ENCODE peak calls at places on chromosomes 7 and 10, in five cellular contexts. R is glomerular endothelial cell, B is mucosa of descending colon, W is keratinocyte, M is T-helper 9 cell. T is an unnamed sample.

GRCh38 chr10:5373321-5373720 is 8.6 kb downstream of the UCN3 start:
- DNase-seq in R (no peak), B (no peak), W (no peak), M (no peak), T (no peak)

GRCh38 chr7:156139112-156139511 is 326.8 kb upstream of the SHH start:
- DNase-seq in R (no peak), B (no peak), W (no peak), M (no peak), T (no peak)

GRCh38 chr10:30788307-30788706 is 158.8 kb upstream of the LYZL2 start:
- DNase-seq in R (peak), B (no peak), W (no peak), M (no peak), T (no peak)

GRCh38 chr10:118356628-118357027 is 14.5 kb upstream of the FAM204A start:
- DNase-seq in R (no peak), B (peak), W (no peak), M (no peak), T (no peak)

GRCh38 chr7:22444181-22444966 is 55.6 kb downstream of the STEAP1B start:
- DNase-seq in R (peak), B (peak), W (no peak), M (no peak), T (no peak)

GRCh38 chr7:77197135-77197534 is 2.5 kb downstream of the FGL2 start:
- DNase-seq in R (no peak), B (peak), W (no peak), M (no peak), T (no peak)

GRCh38 chr7:76278540-76278939 is 23.9 kb upstream of the HSPB1 start:
- DNase-seq in R (no peak), B (no peak), W (no peak), M (no peak), T (no peak)

GRCh38 chr7:156461881-156462665 is 178.5 kb upstream of the RNF32 start:
- DNase-seq in R (no peak), B (no peak), W (no peak), M (no peak), T (no peak)

GRCh38 chr10:62577666-62578291 is 203.6 kb downstream of the ZNF365 start:
- DNase-seq in R (no peak), B (no peak), W (no peak), M (no peak), T (no peak)

GRCh38 chr7:130940326-130940725 is 206.3 kb upstream of the KLF14 start:
- DNase-seq in R (no peak), B (no peak), W (no peak), M (no peak), T (no peak)

GRCh38 chr7:5625938-5626337 is 155.5 kb downstream of the RNF216 start:
- DNase-seq in R (no peak), B (no peak), W (peak), M (no peak), T (no peak)

GRCh38 chr7:100641463-100641859 is at the start of gene TFR2:
- DNase-seq in R (no peak), B (no peak), W (no peak), M (no peak), T (no peak)

GRCh38 chr10:102779680-102780079 is 35.9 kb downstream of the WBP1L start:
- DNase-seq in R (no peak), B (no peak), W (no peak), M (no peak), T (no peak)

GRCh38 chr7:1513657-1514095 is 9.5 kb upstream of the INTS1 start:
- DNase-seq in R (no peak), B (peak), W (no peak), M (no peak), T (no peak)

GRCh38 chr10:8060010-8060703 is 5.7 kb downstream of the GATA3 start:
- DNase-seq in R (no peak), B (peak), W (no peak), M (peak), T (no peak)

GRCh38 chr7:98054585-98054984 is 52.1 kb upstream of the LMTK2 start:
- DNase-seq in R (no peak), B (no peak), W (peak), M (no peak), T (no peak)

GRCh38 chr10:62025901-62026879 is 124.7 kb downstream of the ARID5B start:
- DNase-seq in R (no peak), B (no peak), W (no peak), M (no peak), T (no peak)

GRCh38 chr10:76285012-76285411 is 853.6 kb downstream of the LRMDA start:
- DNase-seq in R (no peak), B (no peak), W (peak), M (no peak), T (no peak)

GRCh38 chr10:68367121-68367520 is 34.4 kb upstream of the PBLD start:
- DNase-seq in R (no peak), B (no peak), W (no peak), M (no peak), T (no peak)

GRCh38 chr7:158355456-158356065 is 232.1 kb downstream of the PTPRN2 start:
- DNase-seq in R (no peak), B (peak), W (no peak), M (no peak), T (no peak)

GRCh38 chr10:79286318-79286951 is 60.8 kb upstream of the PPIF start:
- DNase-seq in R (no peak), B (peak), W (peak), M (peak), T (peak)

GRCh38 chr7:27129729-27130539 is 623 bp downstream of the HOXA4 start:
- DNase-seq in R (no peak), B (peak), W (no peak), M (no peak), T (no peak)

GRCh38 chr7:44239361-44239760 is 38.6 kb downstream of the YKT6 start:
- DNase-seq in R (no peak), B (no peak), W (no peak), M (no peak), T (no peak)

GRCh38 chr7:42315096-42315495 is 78.1 kb upstream of the GLI3 start:
- DNase-seq in R (no peak), B (no peak), W (no peak), M (no peak), T (no peak)

GRCh38 chr10:55410415-55410885 is 609.4 kb upstream of the PCDH15 start:
- DNase-seq in R (peak), B (peak), W (no peak), M (no peak), T (no peak)

GRCh38 chr7:85815511-85815910 is 628.7 kb upstream of the SEMA3D start:
- DNase-seq in R (no peak), B (no peak), W (no peak), M (no peak), T (no peak)

GRCh38 chr10:75076387-75076786 is 35.1 kb upstream of the SAMD8 start:
- DNase-seq in R (no peak), B (no peak), W (no peak), M (no peak), T (no peak)

GRCh38 chr7:129746857-129747529 is 135.5 kb downstream of the NRF1 start:
- DNase-seq in R (no peak), B (no peak), W (no peak), M (no peak), T (no peak)

GRCh38 chr10:43259981-43260761 is 6.7 kb downstream of the RASGEF1A start:
- DNase-seq in R (no peak), B (no peak), W (no peak), M (no peak), T (no peak)

GRCh38 chr10:14129770-14130169 is 201.0 kb downstream of the FRMD4A start:
- DNase-seq in R (no peak), B (no peak), W (no peak), M (no peak), T (no peak)

GRCh38 chr7:140059288-140060242 is 3.2 kb downstream of the PARP12 start:
- DNase-seq in R (no peak), B (peak), W (peak), M (no peak), T (no peak)

GRCh38 chr10:80158598-80159127 is 26.1 kb downstream of the PLAC9 start:
- DNase-seq in R (peak), B (peak), W (peak), M (no peak), T (peak)

GRCh38 chr7:18445483-18445882 is 50.1 kb upstream of the HDAC9 start:
- DNase-seq in R (no peak), B (no peak), W (no peak), M (no peak), T (no peak)

GRCh38 chr10:15150563-15150962 is 17.9 kb downstream of the NMT2 start:
- DNase-seq in R (no peak), B (no peak), W (no peak), M (no peak), T (no peak)

GRCh38 chr7:142790056-142790455 is 19.3 kb downstream of the PRSS2 start:
- DNase-seq in R (no peak), B (no peak), W (no peak), M (no peak), T (no peak)

GRCh38 chr7:30530373-30530772 is 25.7 kb upstream of the GGCT start:
- DNase-seq in R (no peak), B (no peak), W (no peak), M (no peak), T (no peak)

T was measured in brain pericyte.